ENCODE peak calls at places on chromosomes 4 and X, in six cellular contexts. B is activated CD4-positive, alpha-beta T cell treated with anti-CD3 and anti-CD28 coated beads, Interleukin-2, amount 10 ng/mL, durations not matched to agents 7 days and 5 days; T is naive B cell; X is kidney tubule cell; O is iPS-NIHi11; F is NAMALWA. P is an unnamed sample.

GRCh38 chrX:119502727-119503483 is 34.7 kb downstream of the SLC25A5 start:
- DNase-seq in B (peak), O (no peak), T (no peak), X (peak), F (no peak), P (peak)

GRCh38 chrX:15946783-15947550 is 92.4 kb upstream of the AP1S2 start:
- DNase-seq in F (no peak), T (no peak), X (peak), O (no peak), B (no peak), P (no peak)

GRCh38 chr4:87451537-87451936 is 29.2 kb downstream of the NUDT9 start:
- DNase-seq in X (no peak), O (no peak), T (no peak), F (peak), B (no peak), P (no peak)

GRCh38 chr4:161252520-161253141 is 911.2 kb downstream of the FSTL5 start:
- DNase-seq in X (peak), B (no peak), F (peak), O (peak), T (no peak), P (no peak)

GRCh38 chr4:41124916-41125548 is 89.3 kb downstream of the APBB2 start:
- DNase-seq in X (peak), T (no peak), B (no peak), O (peak), F (no peak), P (no peak)

GRCh38 chr4:70935038-70935437 is 32.9 kb downstream of the MOB1B start:
- DNase-seq in F (no peak), B (no peak), T (no peak), X (no peak), O (no peak), P (no peak)

GRCh38 chrX:43813898-43814297 is 68.4 kb downstream of the MAOB start:
- DNase-seq in F (peak), B (peak), X (peak), O (peak), T (no peak), P (no peak)

GRCh38 chr4:110197421-110198398 is 705 bp downstream of the ELOVL6 start:
- DNase-seq in X (peak), O (peak), F (peak), T (peak), B (peak), P (peak)

GRCh38 chr4:44727471-44727870 is 1.1 kb upstream of the GNPDA2 start:
- DNase-seq in T (no peak), X (no peak), B (no peak), O (no peak), F (no peak), P (no peak)

P was measured in CD4-positive, alpha-beta memory T cell.